ENCODE peak calls at places on chromosomes 1 and 21, in six cellular contexts. E is fibroblast of villous mesenchyme, Z is lower leg skin, T is bronchial epithelial cell, O is H9, S is astrocyte of the cerebellum. B is an unnamed sample.

GRCh38 chr1:92653605-92654381 is 131.1 kb downstream of the EVI5 start:
- DNase-seq in E (no peak), Z (no peak), T (peak; percentile 83), O (no peak), S (no peak), B (no peak)

GRCh38 chr1:18913065-18913502 is 10.7 kb upstream of the ALDH4A1 start:
- DNase-seq in E (peak; percentile 84), Z (peak; percentile 71), T (peak; percentile 42), O (peak; percentile 92), S (peak; percentile 51), B (peak; percentile 93)

GRCh38 chr1:167517535-167518330 is 596 bp downstream of the CD247 start:
- DNase-seq in E (no peak), Z (no peak), T (no peak), O (no peak), S (no peak), B (no peak)

GRCh38 chr1:64240209-64240608 is 36.8 kb downstream of the UBE2U start:
- DNase-seq in E (peak; percentile 56), Z (no peak), T (no peak), O (no peak), S (no peak), B (no peak)

GRCh38 chr1:145979746-145980435 is 15.4 kb downstream of the POLR3GL start:
- DNase-seq in E (no peak), Z (no peak), T (no peak), O (no peak), S (no peak), B (no peak)

GRCh38 chr1:201791775-201792166 is 37.2 kb upstream of the IPO9 start:
- DNase-seq in E (peak; percentile 85), Z (peak; percentile 35), T (peak; percentile 62), O (no peak), S (peak; percentile 60), B (no peak)

GRCh38 chr1:7279753-7280150 is 491.3 kb upstream of the VAMP3 start:
- DNase-seq in E (no peak), Z (no peak), T (no peak), O (no peak), S (no peak), B (no peak)

GRCh38 chr21:46552274-46552673 is 52.6 kb downstream of the S100B start:
- DNase-seq in E (no peak), Z (no peak), T (no peak), O (no peak), S (no peak), B (peak; percentile 21)

GRCh38 chr1:239765163-239765562 is 326.5 kb upstream of the FMN2 start:
- DNase-seq in E (no peak), Z (no peak), T (no peak), O (peak; percentile 40), S (no peak), B (no peak)

GRCh38 chr1:22212400-22213233 is 69.7 kb upstream of the WNT4 start:
- DNase-seq in E (no peak), Z (no peak), T (no peak), O (no peak), S (no peak), B (no peak)

GRCh38 chr21:46160563-46161179 is 5.3 kb upstream of the FTCD start:
- DNase-seq in E (no peak), Z (no peak), T (no peak), O (peak; percentile 15), S (no peak), B (no peak)

GRCh38 chr21:34345892-34346291 is 17.9 kb upstream of the KCNE2 start:
- DNase-seq in E (peak; percentile 84), Z (no peak), T (no peak), O (no peak), S (no peak), B (no peak)

GRCh38 chr1:62823556-62823955 is 39.6 kb downstream of the ATG4C start:
- DNase-seq in E (no peak), Z (no peak), T (no peak), O (no peak), S (no peak), B (no peak)

GRCh38 chr21:39515684-39516083 is 63.9 kb downstream of the SH3BGR start:
- DNase-seq in E (no peak), Z (no peak), T (no peak), O (no peak), S (no peak), B (no peak)

GRCh38 chr1:234699795-234700665 is 90.1 kb upstream of the IRF2BP2 start:
- DNase-seq in E (peak; percentile 85), Z (no peak), T (peak; percentile 51), O (peak; percentile 15), S (no peak), B (no peak)

GRCh38 chr1:156608036-156608674 is 6.9 kb upstream of the GPATCH4 start:
- DNase-seq in E (peak; percentile 69), Z (peak; percentile 53), T (peak; percentile 75), O (peak; percentile 76), S (peak; percentile 49), B (peak; percentile 66)

GRCh38 chr1:156154317-156154749 is 948 bp downstream of the SEMA4A start:
- DNase-seq in E (no peak), Z (no peak), T (no peak), O (no peak), S (no peak), B (no peak)

GRCh38 chr1:108208724-108209404 is 8.7 kb upstream of the SLC25A24 start:
- DNase-seq in E (no peak), Z (no peak), T (no peak), O (peak; percentile 47), S (no peak), B (no peak)

GRCh38 chr1:64231153-64231552 is 27.7 kb downstream of the UBE2U start:
- DNase-seq in E (no peak), Z (no peak), T (peak; percentile 10), O (no peak), S (no peak), B (no peak)

GRCh38 chr1:162271972-162272371 is 104.7 kb downstream of the SPATA46 start:
- DNase-seq in E (no peak), Z (no peak), T (no peak), O (no peak), S (no peak), B (no peak)

GRCh38 chr1:35111106-35111505 is 31.9 kb downstream of the ZMYM1 start:
- DNase-seq in E (peak; percentile 60), Z (no peak), T (peak; percentile 69), O (no peak), S (peak; percentile 35), B (no peak)

GRCh38 chr1:112312315-112312714 is 83.7 kb upstream of the CTTNBP2NL start:
- DNase-seq in E (no peak), Z (no peak), T (no peak), O (no peak), S (no peak), B (no peak)

GRCh38 chr21:37626320-37626719 is 259.7 kb downstream of the DYRK1A start:
- DNase-seq in E (no peak), Z (no peak), T (no peak), O (no peak), S (no peak), B (no peak)

GRCh38 chr1:16018308-16018707 is 465 bp upstream of the HSPB7 start:
- DNase-seq in E (peak; percentile 16), Z (no peak), T (no peak), O (no peak), S (no peak), B (no peak)

GRCh38 chr1:217275617-217276398 is 355.1 kb downstream of the GPATCH2 start:
- DNase-seq in E (peak; percentile 45), Z (no peak), T (peak; percentile 70), O (no peak), S (peak; percentile 40), B (no peak)

GRCh38 chr21:15730484-15731242 is 881 bp downstream of the USP25 start:
- DNase-seq in E (no peak), Z (no peak), T (no peak), O (no peak), S (no peak), B (no peak)

GRCh38 chr1:85884372-85885035 is 176.3 kb upstream of the ZNHIT6 start:
- DNase-seq in E (peak; percentile 47), Z (no peak), T (peak; percentile 33), O (no peak), S (peak; percentile 8), B (no peak)

GRCh38 chr1:97348599-97349265 is 572.1 kb downstream of the DPYD start:
- DNase-seq in E (peak; percentile 14), Z (no peak), T (no peak), O (no peak), S (peak; percentile 41), B (peak; percentile 7)

GRCh38 chr1:20278692-20279130 is 12.0 kb upstream of the VWA5B1 start:
- DNase-seq in E (no peak), Z (no peak), T (no peak), O (peak; percentile 66), S (no peak), B (no peak)

GRCh38 chr1:5910666-5911065 is 81.6 kb downstream of the NPHP4 start:
- DNase-seq in E (no peak), Z (no peak), T (no peak), O (peak; percentile 25), S (no peak), B (no peak)
- TF ChIP-seq CTCF in E (no peak), Z (no peak), T (no peak), O (no peak), S (no peak), B (no peak)

DNA sequence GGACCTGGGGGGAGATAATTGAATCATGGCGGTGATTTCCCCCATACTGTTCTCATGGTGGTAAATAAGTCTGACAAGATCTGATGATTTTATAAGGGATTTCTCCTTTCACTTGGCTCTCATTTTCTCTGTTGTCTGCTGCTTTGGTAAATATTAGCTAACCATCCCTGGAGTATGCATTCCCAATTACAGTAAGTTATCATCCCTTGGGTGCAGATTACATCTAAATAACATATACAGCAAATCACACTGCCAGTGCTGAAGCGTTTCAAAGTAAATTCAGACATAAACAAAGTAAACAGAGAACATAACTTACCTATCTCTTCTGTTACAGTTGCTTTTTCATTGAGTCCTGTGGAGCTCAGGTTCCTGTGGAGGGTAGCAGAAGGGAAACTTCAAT is 38.6 kb upstream of the IGSF3 start:
- DNase-seq in E (no peak), Z (no peak), T (no peak), O (no peak), S (no peak), B (no peak)
- TF ChIP-seq CTCF in E (no peak), Z (no peak), T (no peak), O (no peak), S (no peak), B (no peak)

GRCh38 chr1:54359393-54360162 is 46.6 kb downstream of the SSBP3 start:
- DNase-seq in E (no peak), Z (no peak), T (no peak), O (no peak), S (no peak), B (no peak)

GRCh38 chr1:54358503-54359168 is 47.6 kb downstream of the SSBP3 start:
- DNase-seq in E (no peak), Z (no peak), T (no peak), O (no peak), S (no peak), B (no peak)

GRCh38 chr1:54357967-54358366 is 48.2 kb downstream of the SSBP3 start:
- DNase-seq in E (no peak), Z (no peak), T (no peak), O (no peak), S (no peak), B (no peak)

GRCh38 chr1:54361342-54361741 is 44.9 kb downstream of the SSBP3 start:
- DNase-seq in E (no peak), Z (no peak), T (no peak), O (no peak), S (no peak), B (no peak)

GRCh38 chr1:54360165-54361005 is 45.8 kb downstream of the SSBP3 start:
- DNase-seq in E (no peak), Z (no peak), T (no peak), O (no peak), S (no peak), B (no peak)
- TF ChIP-seq CTCF in E (peak; percentile 9), Z (no peak), T (no peak), O (no peak), S (no peak), B (no peak)

GRCh38 chr1:204806943-204807624 is 63.6 kb upstream of the NFASC start:
- DNase-seq in E (peak; percentile 63), Z (peak; percentile 67), T (peak; percentile 55), O (peak; percentile 92), S (peak; percentile 29), B (peak; percentile 93)
- TF ChIP-seq CTCF in E (peak; percentile 98), Z (no peak), T (peak; percentile 90), O (peak; percentile 100), S (peak; percentile 90), B (peak; percentile 100)

B was measured in endothelial cell.